ENCODE peak calls at places on chromosomes 16 and 17, in four cellular contexts. M is T-helper 1 cell, J is HT1080, B is NCI-H2029 treated with DMSO at 0.1 percent for 48 hours. Z is an unnamed sample.

GRCh38 chr16:11255737-11256656 is at the start of gene SOCS1:
- DNase-seq in M (peak), J (peak), B (peak), Z (peak)

GRCh38 chr17:7004398-7005253 is 7.8 kb upstream of the RNASEK start:
- DNase-seq in M (peak), J (peak), B (peak), Z (peak)

GRCh38 chr17:6505425-6506142 is 50.8 kb downstream of the PITPNM3 start:
- DNase-seq in M (no peak), J (no peak), B (no peak), Z (no peak)

GRCh38 chr17:81828656-81829055 is 4.4 kb downstream of the MCRIP1 start:
- DNase-seq in M (no peak), J (no peak), B (no peak), Z (no peak)

GRCh38 chr16:4653981-4654380 is 29.4 kb downstream of the MGRN1 start:
- DNase-seq in M (no peak), J (no peak), B (no peak), Z (peak)

GRCh38 chr16:48126801-48127644 is 28.8 kb downstream of the ABCC12 start:
- DNase-seq in M (no peak), J (peak), B (peak), Z (peak)

GRCh38 chr16:85759631-85760419 is 8.9 kb upstream of the C16orf74 start:
- DNase-seq in M (no peak), J (no peak), B (no peak), Z (no peak)

GRCh38 chr16:30358990-30359870 is 4.1 kb upstream of the CD2BP2 start:
- DNase-seq in M (no peak), J (no peak), B (no peak), Z (no peak)

GRCh38 chr17:31488264-31488981 is 96.9 kb downstream of the RAB11FIP4 start:
- DNase-seq in M (no peak), J (no peak), B (no peak), Z (no peak)

GRCh38 chr17:31627960-31628359 is 231.1 kb downstream of the COPRS start:
- DNase-seq in M (no peak), J (peak), B (no peak), Z (no peak)

GRCh38 chr16:71540-72341 is 690 bp downstream of the RHBDF1 start:
- DNase-seq in M (no peak), J (peak), B (no peak), Z (peak)

GRCh38 chr17:35486920-35487727 is 38.6 kb upstream of the SLFN13 start:
- DNase-seq in M (peak), J (peak), B (no peak), Z (no peak)

GRCh38 chr16:80580109-80580832 is 39.5 kb downstream of the DYNLRB2 start:
- DNase-seq in M (peak), J (peak), B (no peak), Z (no peak)

GRCh38 chr17:8893621-8894020 is 26.1 kb upstream of the PIK3R6 start:
- DNase-seq in M (no peak), J (no peak), B (no peak), Z (no peak)

GRCh38 chr16:29857133-29857760 is 5.8 kb downstream of the CDIPT start:
- DNase-seq in M (no peak), J (peak), B (no peak), Z (no peak)